ENCODE peak calls at places on chromosomes 5 and 9, in four cellular contexts. One of them, this sample, is unnamed. For H3K4me1, the result is how much of the 10 kb centered on the place peaks cover.

GRCh38 chr5:15500326-15500958 is 462 bp downstream of the FBXL7 start:
- ATAC-seq in K562: no peak
- ATAC-seq in GM12878: no peak
- ATAC-seq in A549: peak
- ATAC-seq in this sample: peak

GRCh38 chr9:104091708-104092107 is 2.4 kb upstream of the SMC2 start:
- ATAC-seq in K562: no peak
- ATAC-seq in GM12878: peak
- ATAC-seq in A549: no peak
- ATAC-seq in this sample: peak

GRCh38 chr5:351911-352225 is 30.4 kb downstream of the AHRR start:
- ATAC-seq in K562: no peak
- ATAC-seq in GM12878: no peak
- ATAC-seq in A549: no peak
- ATAC-seq in this sample: no peak

GRCh38 chr9:126790561-126790960 is 14.3 kb upstream of the ZBTB43 start:
- ATAC-seq in K562: no peak
- ATAC-seq in GM12878: no peak
- ATAC-seq in A549: no peak
- ATAC-seq in this sample: no peak

GRCh38 chr9:126486276-126486675 is 127.5 kb upstream of the LMX1B start:
- ATAC-seq in K562: no peak
- ATAC-seq in GM12878: no peak
- ATAC-seq in A549: no peak
- ATAC-seq in this sample: no peak

GRCh38 chr9:254516-254915 is 39.9 kb downstream of the DOCK8 start:
- ATAC-seq in K562: no peak
- ATAC-seq in GM12878: no peak
- ATAC-seq in A549: no peak
- ATAC-seq in this sample: no peak

GRCh38 chr5:140671472-140672210 is 1.7 kb downstream of the DND1 start:
- ATAC-seq in K562: no peak
- ATAC-seq in GM12878: no peak
- ATAC-seq in A549: peak
- ATAC-seq in this sample: no peak

GRCh38 chr9:114432323-114433067 is 44.7 kb upstream of the AKNA start:
- ATAC-seq in K562: no peak
- ATAC-seq in GM12878: no peak
- ATAC-seq in A549: no peak
- ATAC-seq in this sample: no peak

DNA sequence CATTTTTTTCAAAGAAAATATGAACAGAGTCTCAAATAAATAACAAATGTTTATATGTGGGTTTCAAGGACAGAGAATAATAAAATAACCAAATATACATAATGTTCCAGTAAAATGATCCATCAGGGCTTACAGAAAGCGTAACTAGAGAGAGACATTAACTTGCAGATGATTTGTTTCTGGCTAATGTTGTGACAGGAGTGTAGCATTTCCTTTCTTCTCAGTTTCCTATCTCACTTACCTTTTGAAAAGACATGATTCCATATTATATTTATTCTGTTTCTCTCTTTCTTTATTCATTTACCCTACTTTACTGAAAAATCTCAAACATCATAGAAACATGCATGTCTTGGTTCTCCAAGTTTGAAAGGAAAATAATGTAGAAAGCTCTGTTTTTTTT is 451.3 kb upstream of the CDH9 start:
- ATAC-seq in K562: no peak
- ATAC-seq in GM12878: no peak
- ATAC-seq in A549: no peak
- ATAC-seq in this sample: no peak
- TF ChIP-seq EP300 in K562: no peak
- TF ChIP-seq EP300 in GM12878: no peak
- TF ChIP-seq EP300 in A549: no peak
- TF ChIP-seq EP300 in this sample: no peak

GRCh38 chr9:5488616-5489015 is 21.7 kb upstream of the PDCD1LG2 start:
- ATAC-seq in K562: no peak
- ATAC-seq in GM12878: no peak
- ATAC-seq in A549: no peak
- ATAC-seq in this sample: no peak
- H3K4me1 ChIP-seq in K562: under half
- H3K4me1 ChIP-seq in GM12878: under half
- H3K4me1 ChIP-seq in A549: under half
- H3K4me1 ChIP-seq in this sample: under half

DNA sequence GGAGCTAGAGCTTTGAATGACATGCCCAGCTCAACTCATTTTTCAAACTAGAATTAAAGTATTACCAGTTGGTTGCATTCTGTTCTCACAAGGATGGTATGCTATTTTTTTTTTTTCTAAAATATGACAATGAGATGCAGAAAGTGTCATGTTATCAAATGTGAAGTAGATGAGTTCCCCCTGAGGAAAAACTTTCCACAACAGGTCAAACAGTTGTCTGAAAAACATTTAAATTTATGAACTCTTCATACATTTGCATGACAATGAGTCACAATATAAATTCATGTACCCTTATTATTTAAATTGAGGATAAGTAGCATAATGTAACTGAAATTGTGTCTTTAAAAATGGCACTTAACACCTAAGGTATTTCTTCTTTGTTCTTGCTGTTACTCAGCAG is 1720.5 kb upstream of the NUDT12 start:
- ATAC-seq in K562: no peak
- ATAC-seq in GM12878: no peak
- ATAC-seq in A549: no peak
- ATAC-seq in this sample: no peak
- TF ChIP-seq EP300 in K562: no peak
- TF ChIP-seq EP300 in GM12878: no peak
- TF ChIP-seq EP300 in A549: no peak
- TF ChIP-seq EP300 in this sample: no peak

GRCh38 chr5:78501411-78502338 is 141.3 kb downstream of the SCAMP1 start:
- ATAC-seq in K562: no peak
- ATAC-seq in GM12878: no peak
- ATAC-seq in A549: no peak
- ATAC-seq in this sample: no peak
- H3K4me1 ChIP-seq in K562: under half
- H3K4me1 ChIP-seq in GM12878: under half
- H3K4me1 ChIP-seq in A549: under half
- H3K4me1 ChIP-seq in this sample: under half

DNA sequence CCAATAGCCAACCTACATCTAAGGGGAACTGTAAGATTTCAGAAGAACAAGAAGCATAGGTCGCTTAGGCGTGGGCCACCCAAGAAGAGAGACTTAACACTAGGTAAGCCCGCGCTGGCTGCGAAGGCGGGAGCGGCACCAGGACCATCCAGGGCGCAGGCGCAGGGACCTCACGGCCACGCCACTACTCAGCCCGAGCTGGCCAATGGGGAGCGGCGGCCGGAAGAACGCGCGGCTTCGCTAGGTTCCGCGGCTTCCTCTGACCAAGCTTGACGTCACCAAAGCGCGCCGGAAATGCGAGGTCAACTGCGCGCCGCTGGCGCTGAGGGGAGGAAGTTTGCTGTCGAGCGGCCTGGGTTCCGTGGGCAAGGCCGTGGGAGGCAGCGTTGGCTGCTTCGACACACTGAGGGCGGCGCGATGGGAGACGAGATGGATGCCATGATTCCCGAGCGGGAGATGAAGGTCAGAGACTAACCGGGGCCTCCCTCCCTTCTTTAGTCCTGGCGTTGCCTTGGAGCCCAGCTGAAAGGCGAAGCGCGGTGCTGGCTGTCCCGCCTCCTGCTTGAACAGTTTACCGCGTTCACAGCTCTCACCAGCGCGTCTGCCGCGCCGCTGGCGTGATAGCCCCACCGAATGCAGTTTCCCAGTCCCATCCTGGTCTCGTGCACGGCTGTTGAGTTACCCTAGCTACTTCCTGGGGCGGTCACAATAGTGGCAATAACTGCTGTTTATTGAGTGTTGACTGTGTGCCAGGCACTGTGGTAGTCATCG is at the start of gene NUP214:
- ATAC-seq in K562: peak
- ATAC-seq in GM12878: peak
- ATAC-seq in A549: peak
- ATAC-seq in this sample: peak
- TF ChIP-seq EP300 in K562: no peak
- TF ChIP-seq EP300 in GM12878: peak
- TF ChIP-seq EP300 in A549: no peak
- TF ChIP-seq EP300 in this sample: no peak

GRCh38 chr9:124266826-124267201 is 9.1 kb downstream of the NEK6 start:
- ATAC-seq in K562: no peak
- ATAC-seq in GM12878: no peak
- ATAC-seq in A549: peak
- ATAC-seq in this sample: no peak
- H3K4me1 ChIP-seq in K562: under half
- H3K4me1 ChIP-seq in GM12878: under half
- H3K4me1 ChIP-seq in A549: half or more
- H3K4me1 ChIP-seq in this sample: half or more

GRCh38 chr9:105299190-105299854 is 54.9 kb downstream of the SLC44A1 start:
- ATAC-seq in K562: peak
- ATAC-seq in GM12878: peak
- ATAC-seq in A549: peak
- ATAC-seq in this sample: no peak
- TF ChIP-seq EP300 in K562: no peak
- TF ChIP-seq EP300 in GM12878: no peak
- TF ChIP-seq EP300 in A549: peak
- TF ChIP-seq EP300 in this sample: no peak

GRCh38 chr9:93026640-93027039 is 31.9 kb upstream of the SUSD3 start:
- ATAC-seq in K562: no peak
- ATAC-seq in GM12878: no peak
- ATAC-seq in A549: no peak
- ATAC-seq in this sample: no peak
- H3K4me1 ChIP-seq in K562: under half
- H3K4me1 ChIP-seq in GM12878: under half
- H3K4me1 ChIP-seq in A549: under half
- H3K4me1 ChIP-seq in this sample: under half

This sample was measured in gastroesophageal sphincter.